ENCODE peak calls at places on chromosomes 13 and 19, in four cellular contexts. One of them, this sample, is unnamed.

GRCh38 chr19:28333909-28334308 is 879.0 kb downstream of the UQCRFS1 start:
- DNase-seq in fibroblast of pulmonary artery: no peak
- DNase-seq in fibroblast of the aortic adventitia: no peak
- DNase-seq in tibial nerve: no peak
- DNase-seq in this sample: no peak

GRCh38 chr13:80131204-80131603 is 209.7 kb downstream of the SPRY2 start:
- DNase-seq in fibroblast of the aortic adventitia: peak; percentile 70
- DNase-seq in fibroblast of pulmonary artery: peak; percentile 81
- DNase-seq in tibial nerve: peak; percentile 43
- DNase-seq in this sample: no peak

GRCh38 chr13:90919153-90919552 is 428.3 kb upstream of the MIR17HG start:
- DNase-seq in fibroblast of pulmonary artery: no peak
- DNase-seq in fibroblast of the aortic adventitia: no peak
- DNase-seq in tibial nerve: no peak
- DNase-seq in this sample: no peak

GRCh38 chr19:16340092-16340491 is 15.5 kb downstream of the KLF2 start:
- DNase-seq in fibroblast of pulmonary artery: no peak
- DNase-seq in tibial nerve: no peak
- DNase-seq in fibroblast of the aortic adventitia: no peak
- DNase-seq in this sample: no peak

GRCh38 chr13:50052478-50052877 is 37.2 kb downstream of the KCNRG start:
- DNase-seq in fibroblast of the aortic adventitia: no peak
- DNase-seq in fibroblast of pulmonary artery: no peak
- DNase-seq in tibial nerve: no peak
- DNase-seq in this sample: no peak

GRCh38 chr13:21670006-21670882 is 629 bp upstream of the FGF9 start:
- DNase-seq in fibroblast of the aortic adventitia: peak; percentile 42
- DNase-seq in fibroblast of pulmonary artery: peak; percentile 42
- DNase-seq in tibial nerve: peak; percentile 49
- DNase-seq in this sample: no peak

GRCh38 chr13:98353750-98354149 is 176.7 kb upstream of the RNF113B start:
- DNase-seq in fibroblast of the aortic adventitia: no peak
- DNase-seq in fibroblast of pulmonary artery: no peak
- DNase-seq in tibial nerve: no peak
- DNase-seq in this sample: no peak

GRCh38 chr13:108322206-108322824 is 52.8 kb downstream of the TNFSF13B start:
- DNase-seq in tibial nerve: no peak
- DNase-seq in fibroblast of pulmonary artery: peak; percentile 64
- DNase-seq in fibroblast of the aortic adventitia: peak; percentile 62
- DNase-seq in this sample: no peak

GRCh38 chr13:41401371-41401770 is 56.0 kb upstream of the RGCC start:
- DNase-seq in fibroblast of pulmonary artery: no peak
- DNase-seq in fibroblast of the aortic adventitia: no peak
- DNase-seq in tibial nerve: no peak
- DNase-seq in this sample: no peak

GRCh38 chr19:34555447-34555846 is 73.9 kb downstream of the WTIP start:
- DNase-seq in tibial nerve: no peak
- DNase-seq in fibroblast of the aortic adventitia: peak; percentile 2
- DNase-seq in fibroblast of pulmonary artery: peak; percentile 2
- DNase-seq in this sample: no peak

GRCh38 chr13:102035969-102036368 is 365.9 kb downstream of the FGF14 start:
- DNase-seq in fibroblast of the aortic adventitia: no peak
- DNase-seq in tibial nerve: no peak
- DNase-seq in fibroblast of pulmonary artery: no peak
- DNase-seq in this sample: no peak

GRCh38 chr19:48966541-48967345 is 1.6 kb downstream of the FTL start:
- DNase-seq in fibroblast of pulmonary artery: peak; percentile 40
- DNase-seq in fibroblast of the aortic adventitia: peak; percentile 22
- DNase-seq in tibial nerve: no peak
- DNase-seq in this sample: no peak

GRCh38 chr13:91185294-91185863 is 162.1 kb upstream of the MIR17HG start:
- DNase-seq in fibroblast of the aortic adventitia: peak; percentile 1
- DNase-seq in fibroblast of pulmonary artery: peak; percentile 46
- DNase-seq in tibial nerve: no peak
- DNase-seq in this sample: no peak

GRCh38 chr13:98897706-98898105 is 80.2 kb downstream of the DOCK9 start:
- DNase-seq in tibial nerve: no peak
- DNase-seq in fibroblast of pulmonary artery: no peak
- DNase-seq in fibroblast of the aortic adventitia: no peak
- DNase-seq in this sample: no peak

GRCh38 chr19:45258862-45259261 is 7.8 kb downstream of the MARK4 start:
- DNase-seq in fibroblast of pulmonary artery: no peak
- DNase-seq in tibial nerve: no peak
- DNase-seq in fibroblast of the aortic adventitia: no peak
- DNase-seq in this sample: no peak

GRCh38 chr13:99626461-99627082 is 125.3 kb downstream of the TM9SF2 start:
- DNase-seq in fibroblast of pulmonary artery: peak; percentile 46
- DNase-seq in fibroblast of the aortic adventitia: peak; percentile 41
- DNase-seq in tibial nerve: peak; percentile 12
- DNase-seq in this sample: no peak

GRCh38 chr13:72754111-72754510 is 26.4 kb downstream of the BORA start:
- DNase-seq in tibial nerve: no peak
- DNase-seq in fibroblast of pulmonary artery: no peak
- DNase-seq in fibroblast of the aortic adventitia: no peak
- DNase-seq in this sample: no peak

GRCh38 chr19:40256511-40256910 is 28.6 kb downstream of the AKT2 start:
- DNase-seq in fibroblast of the aortic adventitia: no peak
- DNase-seq in tibial nerve: no peak
- DNase-seq in fibroblast of pulmonary artery: no peak
- DNase-seq in this sample: no peak

GRCh38 chr13:64847767-64848166 is 2382.4 kb downstream of the PCDH9 start:
- DNase-seq in fibroblast of the aortic adventitia: no peak
- DNase-seq in fibroblast of pulmonary artery: no peak
- DNase-seq in tibial nerve: no peak
- DNase-seq in this sample: no peak

GRCh38 chr13:73767747-73768315 is 366.4 kb downstream of the KLF12 start:
- DNase-seq in fibroblast of pulmonary artery: no peak
- DNase-seq in fibroblast of the aortic adventitia: no peak
- DNase-seq in tibial nerve: no peak
- DNase-seq in this sample: no peak

GRCh38 chr19:21082011-21082975 is at the start of gene ZNF714:
- DNase-seq in fibroblast of the aortic adventitia: peak; percentile 80
- DNase-seq in tibial nerve: peak; percentile 90
- DNase-seq in fibroblast of pulmonary artery: peak; percentile 95
- DNase-seq in this sample: peak; percentile 77

GRCh38 chr13:97851269-97851668 is 102.2 kb upstream of the IPO5 start:
- DNase-seq in fibroblast of pulmonary artery: no peak
- DNase-seq in tibial nerve: no peak
- DNase-seq in fibroblast of the aortic adventitia: peak; percentile 4
- DNase-seq in this sample: no peak

GRCh38 chr13:66859934-66860867 is 369.9 kb downstream of the PCDH9 start:
- DNase-seq in tibial nerve: no peak
- DNase-seq in fibroblast of the aortic adventitia: no peak
- DNase-seq in fibroblast of pulmonary artery: no peak
- DNase-seq in this sample: no peak

GRCh38 chr13:114063545-114064515 is 68.6 kb downstream of the RASA3 start:
- DNase-seq in tibial nerve: no peak
- DNase-seq in fibroblast of the aortic adventitia: peak; percentile 71
- DNase-seq in fibroblast of pulmonary artery: peak; percentile 57
- DNase-seq in this sample: no peak

GRCh38 chr19:42282810-42283247 is 13.8 kb downstream of the CIC start:
- DNase-seq in tibial nerve: no peak
- DNase-seq in fibroblast of the aortic adventitia: no peak
- DNase-seq in fibroblast of pulmonary artery: no peak
- DNase-seq in this sample: no peak

GRCh38 chr19:8915997-8916396 is 83.8 kb downstream of the MBD3L1 start:
- DNase-seq in fibroblast of pulmonary artery: no peak
- DNase-seq in tibial nerve: no peak
- DNase-seq in fibroblast of the aortic adventitia: no peak
- DNase-seq in this sample: no peak

GRCh38 chr19:17180997-17181702 is 34.0 kb upstream of the USE1 start:
- DNase-seq in fibroblast of the aortic adventitia: no peak
- DNase-seq in tibial nerve: no peak
- DNase-seq in fibroblast of pulmonary artery: no peak
- DNase-seq in this sample: no peak

GRCh38 chr13:91135949-91136348 is 211.5 kb upstream of the MIR17HG start:
- DNase-seq in fibroblast of pulmonary artery: no peak
- DNase-seq in tibial nerve: no peak
- DNase-seq in fibroblast of the aortic adventitia: no peak
- DNase-seq in this sample: no peak

GRCh38 chr13:83499286-83499685 is 383.0 kb downstream of the SLITRK1 start:
- DNase-seq in tibial nerve: no peak
- DNase-seq in fibroblast of the aortic adventitia: no peak
- DNase-seq in fibroblast of pulmonary artery: no peak
- DNase-seq in this sample: no peak

GRCh38 chr19:44585371-44586141 is 27.8 kb upstream of the IGSF23 start:
- DNase-seq in tibial nerve: no peak
- DNase-seq in fibroblast of pulmonary artery: peak; percentile 61
- DNase-seq in fibroblast of the aortic adventitia: peak; percentile 62
- DNase-seq in this sample: no peak

GRCh38 chr19:7730286-7731217 is 1.4 kb downstream of the CLEC4G start:
- DNase-seq in fibroblast of the aortic adventitia: no peak
- DNase-seq in tibial nerve: no peak
- DNase-seq in fibroblast of pulmonary artery: no peak
- DNase-seq in this sample: no peak

GRCh38 chr13:81480634-81481033 is 1139.7 kb upstream of the SPRY2 start:
- DNase-seq in tibial nerve: no peak
- DNase-seq in fibroblast of the aortic adventitia: no peak
- DNase-seq in fibroblast of pulmonary artery: no peak
- DNase-seq in this sample: no peak

GRCh38 chr13:22111961-22112360 is 441.1 kb downstream of the FGF9 start:
- DNase-seq in tibial nerve: no peak
- DNase-seq in fibroblast of pulmonary artery: no peak
- DNase-seq in fibroblast of the aortic adventitia: no peak
- DNase-seq in this sample: no peak

GRCh38 chr13:110109910-110110309 is 197.0 kb downstream of the COL4A1 start:
- DNase-seq in fibroblast of the aortic adventitia: peak; percentile 92
- DNase-seq in tibial nerve: no peak
- DNase-seq in fibroblast of pulmonary artery: peak; percentile 91
- DNase-seq in this sample: no peak

GRCh38 chr13:110109140-110109783 is 197.7 kb downstream of the COL4A1 start:
- DNase-seq in fibroblast of the aortic adventitia: no peak
- DNase-seq in fibroblast of pulmonary artery: no peak
- DNase-seq in tibial nerve: no peak
- DNase-seq in this sample: no peak

GRCh38 chr13:110108348-110109139 is 198.4 kb downstream of the COL4A1 start:
- DNase-seq in fibroblast of the aortic adventitia: peak; percentile 88
- DNase-seq in tibial nerve: peak; percentile 71
- DNase-seq in fibroblast of pulmonary artery: peak; percentile 93
- DNase-seq in this sample: no peak

GRCh38 chr13:110106726-110107125 is 200.2 kb downstream of the COL4A1 start:
- DNase-seq in fibroblast of pulmonary artery: peak; percentile 55
- DNase-seq in fibroblast of the aortic adventitia: peak; percentile 56
- DNase-seq in tibial nerve: peak; percentile 2
- DNase-seq in this sample: no peak

DNA sequence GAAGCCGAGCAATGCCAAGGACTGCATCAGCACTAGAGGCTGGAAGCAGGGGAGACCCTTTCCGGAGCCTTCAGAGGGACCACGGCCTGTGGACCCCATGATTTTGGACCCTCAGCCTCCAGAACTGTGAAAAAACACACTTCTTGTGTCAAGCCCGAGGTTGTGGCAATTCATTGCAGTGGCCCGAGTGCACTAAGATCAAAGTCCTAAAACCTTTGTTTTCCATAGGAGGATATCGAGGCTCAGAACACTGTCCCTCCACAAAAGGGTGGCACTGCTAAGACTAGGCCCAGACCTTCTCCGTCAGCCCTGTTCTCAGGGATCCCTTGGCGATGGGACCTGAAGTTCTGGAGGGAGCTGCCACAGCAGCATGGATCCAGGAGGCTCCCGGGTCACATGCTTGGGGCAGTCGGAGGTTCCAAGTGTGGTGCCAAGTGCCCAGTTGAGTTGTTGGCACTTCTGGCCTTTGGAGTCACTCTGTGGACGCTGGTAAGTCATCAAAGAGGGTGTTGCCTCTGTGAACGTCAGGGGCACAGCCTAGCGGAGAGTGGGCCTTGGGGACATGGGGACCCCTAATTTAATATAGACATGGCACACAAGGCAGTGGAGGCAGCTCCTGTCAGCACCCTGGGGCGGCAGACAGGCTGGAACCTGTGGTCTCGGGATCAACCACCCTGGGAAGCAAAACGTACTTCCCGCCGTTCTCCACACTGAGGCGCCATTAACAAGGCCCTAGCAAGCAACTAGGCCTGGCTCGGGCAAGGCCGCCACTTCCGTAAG is 199.2 kb downstream of the COL4A1 start:
- DNase-seq in fibroblast of the aortic adventitia: no peak
- DNase-seq in tibial nerve: peak; percentile 4
- DNase-seq in fibroblast of pulmonary artery: no peak
- DNase-seq in this sample: no peak
- TF ChIP-seq CTCF in fibroblast of the aortic adventitia: no peak
- TF ChIP-seq CTCF in tibial nerve: no peak
- TF ChIP-seq CTCF in fibroblast of pulmonary artery: peak; percentile 11
- TF ChIP-seq CTCF in this sample: peak; percentile 17

GRCh38 chr19:47491358-47492136 is 7.5 kb upstream of the KPTN start:
- DNase-seq in fibroblast of the aortic adventitia: no peak
- DNase-seq in fibroblast of pulmonary artery: no peak
- DNase-seq in tibial nerve: no peak
- DNase-seq in this sample: no peak
- H3K4me3 ChIP-seq in fibroblast of the aortic adventitia: no peak overlapping the region
- H3K4me3 ChIP-seq in fibroblast of pulmonary artery: no peak overlapping the region
- H3K4me3 ChIP-seq in tibial nerve: no peak overlapping the region
- H3K4me3 ChIP-seq in this sample: no peak overlapping the region

DNA sequence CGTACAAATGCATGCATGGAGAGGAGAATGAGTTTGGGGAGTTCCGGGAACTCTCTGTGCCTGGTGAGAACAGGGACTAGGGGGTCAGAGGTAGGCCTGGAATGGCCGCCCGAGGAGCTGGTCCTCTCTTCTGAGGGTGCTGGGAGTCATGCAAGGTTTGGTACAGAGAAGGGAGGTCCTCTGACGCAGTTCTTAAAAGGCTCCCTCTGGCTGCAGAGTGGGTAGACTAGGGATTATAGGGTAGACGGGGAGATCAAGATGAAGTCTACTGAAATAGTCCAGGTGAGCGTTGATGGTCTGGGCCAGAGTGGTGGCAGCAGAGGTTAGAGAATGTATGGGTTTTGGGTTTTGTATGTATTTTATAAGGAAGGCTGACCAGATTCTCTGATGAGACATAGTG is 796 bp downstream of the ZNF304 start:
- DNase-seq in fibroblast of pulmonary artery: no peak
- DNase-seq in tibial nerve: no peak
- DNase-seq in fibroblast of the aortic adventitia: peak; percentile 2
- DNase-seq in this sample: no peak
- TF ChIP-seq CTCF in fibroblast of pulmonary artery: no peak
- TF ChIP-seq CTCF in tibial nerve: no peak
- TF ChIP-seq CTCF in fibroblast of the aortic adventitia: no peak
- TF ChIP-seq CTCF in this sample: no peak

GRCh38 chr19:50330365-50331078 is 1.3 kb upstream of the KCNC3 start:
- DNase-seq in tibial nerve: peak; percentile 26
- DNase-seq in fibroblast of pulmonary artery: peak; percentile 16
- DNase-seq in fibroblast of the aortic adventitia: no peak
- DNase-seq in this sample: no peak
- H3K4me3 ChIP-seq in tibial nerve: peak overlapping the region; percentile 31
- H3K4me3 ChIP-seq in fibroblast of pulmonary artery: no peak overlapping the region
- H3K4me3 ChIP-seq in fibroblast of the aortic adventitia: no peak overlapping the region
- H3K4me3 ChIP-seq in this sample: peak overlapping the region; percentile 70